ENCODE peak calls at places on chromosome 2, in six cellular contexts. Q, T, A, B, D and G are unnamed samples.

GRCh38 chr2:160338891-160339290 is 138.8 kb upstream of the ITGB6 start:
- ATAC-seq in T (no peak), D (peak; percentile 64), A (no peak), B (peak; percentile 49), Q (no peak), G (peak; percentile 81)

GRCh38 chr2:224850081-224850480 is 133.9 kb upstream of the CCDC195 start:
- ATAC-seq in Q (no peak), B (no peak), D (no peak), T (no peak), A (peak; percentile 26), G (no peak)

GRCh38 chr2:189574793-189575475 is 5.7 kb downstream of the SLC40A1 start:
- ATAC-seq in A (no peak), D (peak; percentile 31), B (no peak), Q (peak; percentile 87), T (no peak), G (no peak)

GRCh38 chr2:207289295-207290018 is 123.7 kb upstream of the KLF7 start:
- ATAC-seq in B (no peak), A (peak; percentile 36), Q (no peak), T (no peak), D (no peak), G (no peak)

GRCh38 chr2:158893057-158893456 is 75.4 kb upstream of the TANC1 start:
- ATAC-seq in B (no peak), A (peak; percentile 83), T (peak; percentile 38), D (peak; percentile 24), Q (no peak), G (no peak)

GRCh38 chr2:210558708-210559107 is 2.3 kb downstream of the CPS1 start:
- ATAC-seq in A (no peak), T (no peak), D (no peak), Q (no peak), B (no peak), G (no peak)

GRCh38 chr2:144310889-144311608 is 208.9 kb downstream of the ZEB2 start:
- ATAC-seq in B (no peak), T (no peak), A (no peak), D (no peak), Q (no peak), G (no peak)

GRCh38 chr2:80073134-80073561 is 231.4 kb downstream of the LRRTM1 start:
- ATAC-seq in D (peak; percentile 60), B (no peak), A (peak; percentile 70), T (peak; percentile 75), Q (peak; percentile 78), G (no peak)

GRCh38 chr2:68885074-68885810 is 14.0 kb upstream of the BMP10 start:
- ATAC-seq in Q (no peak), B (no peak), T (no peak), D (no peak), A (no peak), G (no peak)

GRCh38 chr2:204452464-204453023 is 92.7 kb upstream of the PARD3B start:
- ATAC-seq in Q (peak; percentile 90), A (peak; percentile 97), B (peak; percentile 50), T (peak; percentile 77), D (peak; percentile 78), G (peak; percentile 88)

GRCh38 chr2:52632543-52632942 is 1135.1 kb upstream of the CHAC2 start:
- ATAC-seq in B (no peak), Q (no peak), D (no peak), T (no peak), A (no peak), G (no peak)

GRCh38 chr2:232545511-232546375 is 4.6 kb downstream of the TIGD1 start:
- ATAC-seq in A (no peak), T (no peak), Q (no peak), D (no peak), B (no peak), G (no peak)

GRCh38 chr2:97713296-97714083 is at the start of gene ZAP70:
- ATAC-seq in D (no peak), Q (peak; percentile 63), T (peak; percentile 23), B (no peak), A (no peak), G (no peak)

GRCh38 chr2:97718942-97719341 is 5.6 kb downstream of the ZAP70 start:
- ATAC-seq in A (no peak), Q (peak; percentile 3), T (no peak), B (no peak), D (no peak), G (no peak)

GRCh38 chr2:196077821-196078220 is 9.2 kb upstream of the DNAH7 start:
- ATAC-seq in D (no peak), B (no peak), A (no peak), Q (peak; percentile 76), T (no peak), G (no peak)

GRCh38 chr2:33291278-33292013 is 185.0 kb upstream of the RASGRP3 start:
- ATAC-seq in B (peak; percentile 70), D (peak; percentile 80), Q (peak; percentile 92), T (peak; percentile 95), A (peak; percentile 96), G (peak; percentile 64)

GRCh38 chr2:73823916-73824523 is 4.7 kb upstream of the STAMBP start:
- ATAC-seq in A (peak; percentile 39), Q (peak; percentile 45), T (no peak), B (no peak), D (no peak), G (no peak)

GRCh38 chr2:199024224-199024623 is 433.5 kb downstream of the SATB2 start:
- ATAC-seq in D (no peak), T (no peak), B (no peak), Q (no peak), A (no peak), G (no peak)

GRCh38 chr2:120344991-120345975 is 653 bp upstream of the INHBB start:
- ATAC-seq in Q (peak; percentile 27), A (peak; percentile 15), B (peak; percentile 38), D (no peak), T (peak; percentile 23), G (peak; percentile 16)

GRCh38 chr2:172088245-172089004 is 3.1 kb downstream of the DLX1 start:
- ATAC-seq in A (no peak), B (no peak), T (no peak), D (no peak), Q (no peak), G (no peak)

GRCh38 chr2:33314541-33314940 is 161.9 kb upstream of the RASGRP3 start:
- ATAC-seq in A (no peak), Q (no peak), T (no peak), B (no peak), D (no peak), G (no peak)

GRCh38 chr2:96882906-96883305 is 13.0 kb upstream of the SEMA4C start:
- ATAC-seq in A (no peak), D (no peak), B (no peak), T (no peak), Q (no peak), G (no peak)

GRCh38 chr2:240204431-240205276 is 64.2 kb upstream of the OTOS start:
- ATAC-seq in T (peak; percentile 53), B (no peak), Q (no peak), D (no peak), A (no peak), G (no peak)

GRCh38 chr2:201881731-201882130 is 75.4 kb downstream of the CDK15 start:
- ATAC-seq in A (no peak), B (no peak), D (no peak), Q (no peak), T (peak; percentile 40), G (no peak)

GRCh38 chr2:213429516-213429915 is 145.3 kb downstream of the SPAG16 start:
- ATAC-seq in B (no peak), Q (no peak), T (no peak), D (no peak), A (peak; percentile 97), G (no peak)
- H3K9me3 ChIP-seq in B (no peaks in the 10 kb centered on the region), Q (peaks cover 4% of the 10 kb centered on the region), T (peaks cover 3% of the 10 kb centered on the region), D (peaks cover 2% of the 10 kb centered on the region), A (peaks cover 5% of the 10 kb centered on the region), G (no peaks in the 10 kb centered on the region)

GRCh38 chr2:2021995-2022394 is 277.7 kb upstream of the PXDN start:
- ATAC-seq in D (no peak), A (no peak), Q (no peak), B (no peak), T (no peak), G (no peak)
- H3K9me3 ChIP-seq in D (no peaks in the 10 kb centered on the region), A (no peaks in the 10 kb centered on the region), Q (no peaks in the 10 kb centered on the region), B (no peaks in the 10 kb centered on the region), T (no peaks in the 10 kb centered on the region), G (no peaks in the 10 kb centered on the region)

GRCh38 chr2:81304154-81304830 is 999.7 kb upstream of the LRRTM1 start:
- ATAC-seq in A (peak; percentile 35), Q (no peak), D (no peak), T (no peak), B (no peak), G (no peak)

DNA sequence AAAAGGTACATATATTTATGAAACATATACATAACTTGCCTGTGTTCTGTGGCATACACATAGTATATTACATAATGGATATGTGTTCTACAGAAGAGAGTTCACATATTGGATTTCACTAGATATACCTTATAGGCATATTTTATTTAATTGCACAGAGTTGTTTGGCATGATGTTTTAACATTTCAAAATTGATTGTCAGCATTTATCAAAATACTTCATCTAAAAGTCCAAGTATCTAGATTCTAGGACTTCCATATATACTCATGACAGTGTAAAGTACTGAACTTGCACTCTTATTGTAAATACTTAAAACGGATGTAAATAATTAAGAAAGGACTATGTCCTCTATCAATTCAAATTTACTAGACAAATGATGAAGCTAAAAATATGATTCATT is 995.3 kb upstream of the LRRTM1 start:
- ATAC-seq in A (no peak), D (no peak), T (no peak), B (no peak), Q (no peak), G (no peak)
- H3K9me3 ChIP-seq in A (no peaks in the 10 kb centered on the region), D (no peaks in the 10 kb centered on the region), T (peaks cover 6% of the 10 kb centered on the region), B (no peaks in the 10 kb centered on the region), Q (peaks cover 13% of the 10 kb centered on the region), G (no peaks in the 10 kb centered on the region)

DNA sequence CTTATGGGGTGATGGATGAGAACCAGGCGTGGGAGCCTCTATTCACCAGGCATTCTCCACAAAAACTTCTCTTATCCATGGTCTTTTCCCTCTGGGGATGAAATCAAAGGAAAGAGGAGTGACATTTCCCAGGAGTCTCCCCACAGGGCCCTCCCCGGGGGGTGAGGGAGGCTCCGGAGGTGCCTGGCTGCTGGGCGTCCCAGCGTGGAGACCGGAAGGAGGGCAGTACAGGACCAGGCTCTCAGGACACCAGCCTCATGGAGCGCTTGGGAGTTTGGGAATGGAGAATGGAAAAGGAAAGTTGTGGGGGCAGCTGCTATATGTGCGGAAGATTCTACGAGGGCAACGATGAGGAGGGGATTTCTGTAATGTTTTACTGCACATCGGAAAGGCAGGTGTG is 22.1 kb downstream of the CIB4 start:
- ATAC-seq in Q (no peak), A (no peak), T (no peak), D (no peak), B (no peak), G (no peak)
- H3K9me3 ChIP-seq in Q (no peaks in the 10 kb centered on the region), A (no peaks in the 10 kb centered on the region), T (no peaks in the 10 kb centered on the region), D (no peaks in the 10 kb centered on the region), B (no peaks in the 10 kb centered on the region), G (no peaks in the 10 kb centered on the region)

DNA sequence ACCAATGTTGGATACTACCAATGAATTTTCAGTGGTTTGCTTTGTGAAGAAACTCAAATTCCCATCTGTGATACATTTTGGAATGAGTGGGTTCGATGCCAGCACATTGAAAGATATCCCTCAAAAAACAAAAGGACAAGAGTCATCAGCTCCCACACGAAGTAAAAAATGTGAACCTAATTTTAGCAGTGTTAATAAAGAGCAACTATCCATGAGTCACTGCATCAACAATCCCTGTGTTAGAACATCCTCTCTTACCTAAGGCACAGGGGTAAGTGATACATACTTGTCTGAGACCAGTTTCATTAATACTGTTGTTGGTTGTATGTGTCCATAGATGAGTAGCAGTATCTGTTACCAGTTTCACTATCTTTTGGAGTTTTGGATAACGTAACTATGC is 551.8 kb upstream of the SOX11 start:
- ATAC-seq in A (peak; percentile 100), B (peak; percentile 56), Q (no peak), T (no peak), D (no peak), G (no peak)
- H3K9me3 ChIP-seq in A (no peaks in the 10 kb centered on the region), B (no peaks in the 10 kb centered on the region), Q (peaks cover 36% of the 10 kb centered on the region), T (no peaks in the 10 kb centered on the region), D (no peaks in the 10 kb centered on the region), G (no peaks in the 10 kb centered on the region)

GRCh38 chr2:150370600-150370999 is 116.9 kb downstream of the RND3 start:
- ATAC-seq in Q (peak; percentile 92), D (no peak), A (no peak), T (no peak), B (no peak), G (no peak)
- H3K9me3 ChIP-seq in Q (no peaks in the 10 kb centered on the region), D (no peaks in the 10 kb centered on the region), A (no peaks in the 10 kb centered on the region), T (no peaks in the 10 kb centered on the region), B (no peaks in the 10 kb centered on the region), G (peaks cover 4% of the 10 kb centered on the region)